ENCODE peak calls at places on chromosomes 3 and 15, in six cellular contexts. G is colonic mucosa, N is cardiac fibroblast, Z is mammary epithelial cell, P is hepatocyte, U is GM23338. B is an unnamed sample.
A peak's percentile ranks its signal among the peaks of the same experiment; 100 is the strongest.

GRCh38 chr3:144482876-144483275 is 511.3 kb downstream of the DIPK2A start:
- DNase-seq in G (no peak), N (no peak), Z (no peak), P (no peak), U (no peak), B (no peak)

GRCh38 chr15:90674476-90674875 is 42.7 kb upstream of the BLM start:
- DNase-seq in G (no peak), N (no peak), Z (no peak), P (no peak), U (no peak), B (no peak)

GRCh38 chr3:151384741-151385174 is at the start of gene P2RY12:
- DNase-seq in G (no peak), N (no peak), Z (no peak), P (no peak), U (no peak), B (no peak)

GRCh38 chr3:195103623-195104022 is 167.3 kb downstream of the XXYLT1 start:
- DNase-seq in G (no peak), N (no peak), Z (no peak), P (no peak), U (no peak), B (no peak)

GRCh38 chr3:9101286-9101685 is 138.0 kb upstream of the RAD18 start:
- DNase-seq in G (no peak), N (no peak), Z (no peak), P (no peak), U (peak; percentile 45), B (no peak)

GRCh38 chr3:58202917-58203360 is 7.8 kb downstream of the DNASE1L3 start:
- DNase-seq in G (no peak), N (no peak), Z (no peak), P (no peak), U (no peak), B (no peak)

GRCh38 chr3:82641701-82642100 is 880.3 kb upstream of the GBE1 start:
- DNase-seq in G (no peak), N (no peak), Z (peak; percentile 89), P (no peak), U (no peak), B (no peak)

GRCh38 chr3:177626014-177626413 is 428.7 kb upstream of the TBL1XR1 start:
- DNase-seq in G (no peak), N (no peak), Z (no peak), P (no peak), U (no peak), B (no peak)

GRCh38 chr15:101277943-101278564 is 769 bp upstream of the SELENOS start:
- DNase-seq in G (peak; percentile 34), N (no peak), Z (no peak), P (peak; percentile 33), U (peak; percentile 29), B (no peak)

GRCh38 chr3:40765884-40766283 is 241.1 kb downstream of the ZNF621 start:
- DNase-seq in G (no peak), N (peak; percentile 74), Z (no peak), P (no peak), U (no peak), B (no peak)

GRCh38 chr3:29338981-29339833 is 58.3 kb downstream of the RBMS3 start:
- DNase-seq in G (no peak), N (peak; percentile 59), Z (no peak), P (no peak), U (no peak), B (no peak)

GRCh38 chr3:197103766-197104165 is 74.1 kb upstream of the MELTF start:
- DNase-seq in G (no peak), N (peak; percentile 33), Z (no peak), P (no peak), U (no peak), B (no peak)

GRCh38 chr3:108018552-108018951 is 72.3 kb downstream of the CD47 start:
- DNase-seq in G (no peak), N (no peak), Z (no peak), P (no peak), U (no peak), B (no peak)

GRCh38 chr15:92438471-92438870 is 44.8 kb downstream of the ST8SIA2 start:
- DNase-seq in G (no peak), N (no peak), Z (peak; percentile 16), P (no peak), U (no peak), B (no peak)

GRCh38 chr3:160486459-160486869 is 36.9 kb upstream of the TRIM59 start:
- DNase-seq in G (no peak), N (peak; percentile 80), Z (no peak), P (peak; percentile 61), U (peak; percentile 44), B (no peak)

GRCh38 chr15:58115692-58116091 is 22.5 kb upstream of the AQP9 start:
- DNase-seq in G (no peak), N (peak; percentile 37), Z (peak; percentile 56), P (peak; percentile 18), U (peak; percentile 29), B (peak; percentile 2)

GRCh38 chr3:69649120-69649519 is 90.1 kb upstream of the MITF start:
- DNase-seq in G (no peak), N (peak; percentile 60), Z (peak; percentile 78), P (no peak), U (no peak), B (no peak)

GRCh38 chr3:71725279-71725991 is at the start of gene EIF4E3:
- DNase-seq in G (peak; percentile 31), N (no peak), Z (no peak), P (peak; percentile 75), U (peak; percentile 65), B (no peak)

GRCh38 chr3:10816019-10816862 is at the start of gene SLC6A11:
- DNase-seq in G (no peak), N (no peak), Z (peak; percentile 39), P (peak; percentile 52), U (peak; percentile 70), B (no peak)

GRCh38 chr3:52238761-52239701 is at the start of gene TWF2:
- DNase-seq in G (peak; percentile 84), N (peak; percentile 74), Z (peak; percentile 71), P (peak; percentile 93), U (peak; percentile 89), B (no peak)

GRCh38 chr3:127775398-127776109 is 46.8 kb downstream of the MGLL start:
- DNase-seq in G (no peak), N (peak; percentile 77), Z (peak; percentile 54), P (no peak), U (no peak), B (no peak)

GRCh38 chr3:73094127-73094526 is 32.7 kb downstream of the EBLN2 start:
- DNase-seq in G (no peak), N (no peak), Z (peak; percentile 64), P (no peak), U (peak; percentile 44), B (peak; percentile 10)

GRCh38 chr3:41060106-41060505 is 139.2 kb upstream of the CTNNB1 start:
- DNase-seq in G (no peak), N (no peak), Z (no peak), P (no peak), U (no peak), B (no peak)

GRCh38 chr3:171777608-171777995 is 32.7 kb downstream of the PLD1 start:
- DNase-seq in G (no peak), N (no peak), Z (no peak), P (no peak), U (no peak), B (no peak)

GRCh38 chr3:194989251-194989650 is 281.7 kb downstream of the XXYLT1 start:
- DNase-seq in G (peak; percentile 7), N (no peak), Z (no peak), P (no peak), U (no peak), B (no peak)

GRCh38 chr3:40387001-40387894 is at the start of gene ENTPD3:
- DNase-seq in G (peak; percentile 41), N (no peak), Z (peak; percentile 39), P (peak; percentile 67), U (peak; percentile 87), B (no peak)

GRCh38 chr3:169044341-169045113 is 619.0 kb downstream of the MECOM start:
- DNase-seq in G (no peak), N (peak; percentile 90), Z (peak; percentile 77), P (no peak), U (no peak), B (no peak)

GRCh38 chr3:179526989-179527391 is 35.7 kb upstream of the ACTL6A start:
- DNase-seq in G (peak; percentile 48), N (peak; percentile 83), Z (peak; percentile 7), P (peak; percentile 72), U (peak; percentile 91), B (no peak)
- H3K4me3 ChIP-seq in G (no peak overlapping the region), N (no peak overlapping the region), Z (no peak overlapping the region), P (no peak overlapping the region), U (peak overlapping the region; percentile 29), B (no peak overlapping the region)

GRCh38 chr3:98826126-98826525 is 63.0 kb downstream of the ST3GAL6 start:
- DNase-seq in G (no peak), N (no peak), Z (no peak), P (no peak), U (no peak), B (no peak)

GRCh38 chr3:98827221-98827620 is 64.1 kb downstream of the ST3GAL6 start:
- DNase-seq in G (no peak), N (no peak), Z (no peak), P (no peak), U (no peak), B (no peak)

GRCh38 chr3:98821072-98821471 is 57.9 kb downstream of the ST3GAL6 start:
- DNase-seq in G (no peak), N (no peak), Z (no peak), P (no peak), U (no peak), B (no peak)

GRCh38 chr3:98823791-98824190 is 60.7 kb downstream of the ST3GAL6 start:
- DNase-seq in G (no peak), N (peak; percentile 69), Z (no peak), P (no peak), U (no peak), B (no peak)

GRCh38 chr3:98824256-98824655 is 61.1 kb downstream of the ST3GAL6 start:
- DNase-seq in G (no peak), N (no peak), Z (no peak), P (no peak), U (peak; percentile 3), B (no peak)
- TF ChIP-seq CTCF in G (no peak), N (no peak), Z (no peak), P (no peak), U (no peak), B (no peak)

GRCh38 chr3:36991147-36991546 is 1.8 kb downstream of the EPM2AIP1 start:
- DNase-seq in G (no peak), N (no peak), Z (no peak), P (no peak), U (no peak), B (no peak)

GRCh38 chr3:36989000-36989399 is 3.9 kb downstream of the EPM2AIP1 start:
- DNase-seq in G (no peak), N (no peak), Z (no peak), P (no peak), U (no peak), B (no peak)

GRCh38 chr3:36991923-36992805 is 767 bp downstream of the EPM2AIP1 start:
- DNase-seq in G (no peak), N (peak; percentile 71), Z (peak; percentile 62), P (peak; percentile 47), U (peak; percentile 21), B (no peak)

GRCh38 chr3:36988336-36988735 is 4.6 kb downstream of the EPM2AIP1 start:
- DNase-seq in G (no peak), N (no peak), Z (no peak), P (no peak), U (no peak), B (no peak)

GRCh38 chr3:36989568-36989967 is 3.4 kb downstream of the EPM2AIP1 start:
- DNase-seq in G (no peak), N (no peak), Z (no peak), P (no peak), U (no peak), B (no peak)
- H3K4me3 ChIP-seq in G (no peak overlapping the region), N (no peak overlapping the region), Z (peak overlapping the region; percentile 98), P (peak overlapping the region; percentile 14), U (peak overlapping the region; percentile 83), B (no peak overlapping the region)

GRCh38 chr3:170357920-170358854 is 672 bp downstream of the SKIL start:
- DNase-seq in G (peak; percentile 85), N (peak; percentile 71), Z (peak; percentile 46), P (peak; percentile 91), U (peak; percentile 80), B (no peak)
- TF ChIP-seq CTCF in G (no peak), N (peak; percentile 41), Z (peak; percentile 21), P (peak; percentile 55), U (peak; percentile 39), B (peak; percentile 50)

B was measured in LNCaP clone FGC.